ENCODE peak calls at places on chromosome 13, in eight cellular contexts. I is mucosa of descending colon; S is cardiac muscle cell; W is CD8-positive, alpha-beta T cell; T is HL-60; E is pancreas; N is AG09309; U is brain microvascular endothelial cell. L is an unnamed sample.

GRCh38 chr13:46062190-46062589 is 9.6 kb upstream of the ZC3H13 start:
- DNase-seq in I (no peak), S (no peak), W (no peak), T (no peak), E (no peak), N (peak), U (peak), L (peak)

GRCh38 chr13:22428188-22428828 is 752.5 kb upstream of the SGCG start:
- DNase-seq in I (no peak), S (peak), W (no peak), T (no peak), E (no peak), N (no peak), U (no peak), L (peak)

GRCh38 chr13:25502551-25502950 is 130.8 kb downstream of the ATP8A2 start:
- DNase-seq in I (no peak), S (no peak), W (no peak), T (no peak), E (no peak), N (no peak), U (no peak), L (no peak)

GRCh38 chr13:18954254-18954653 is 227.4 kb downstream of the TUBA3C start:
- DNase-seq in I (no peak), S (no peak), W (no peak), T (no peak), E (no peak), N (no peak), U (no peak), L (no peak)

GRCh38 chr13:22252281-22252830 is 581.5 kb downstream of the FGF9 start:
- DNase-seq in I (no peak), S (no peak), W (no peak), T (no peak), E (no peak), N (no peak), U (no peak), L (no peak)

GRCh38 chr13:100611678-100612492 is 23.3 kb upstream of the GGACT start:
- DNase-seq in I (no peak), S (no peak), W (peak), T (no peak), E (no peak), N (no peak), U (no peak), L (no peak)

GRCh38 chr13:79674765-79675515 is 194.0 kb downstream of the NDFIP2 start:
- DNase-seq in I (no peak), S (no peak), W (no peak), T (no peak), E (no peak), N (no peak), U (no peak), L (no peak)

GRCh38 chr13:106182404-106182803 is 353.1 kb downstream of the EFNB2 start:
- DNase-seq in I (no peak), S (no peak), W (no peak), T (peak), E (no peak), N (peak), U (peak), L (peak)

GRCh38 chr13:34805347-34805746 is 136.7 kb upstream of the NBEA start:
- DNase-seq in I (no peak), S (no peak), W (no peak), T (no peak), E (no peak), N (no peak), U (no peak), L (no peak)

GRCh38 chr13:100913143-100913542 is 238.5 kb upstream of the TMTC4 start:
- DNase-seq in I (no peak), S (no peak), W (no peak), T (no peak), E (no peak), N (no peak), U (no peak), L (no peak)

GRCh38 chr13:36275190-36276002 is 22.2 kb downstream of the CCDC169 start:
- DNase-seq in I (no peak), S (peak), W (no peak), T (no peak), E (no peak), N (peak), U (peak), L (peak)

GRCh38 chr13:42116225-42116624 is 67.8 kb downstream of the DGKH start:
- DNase-seq in I (no peak), S (no peak), W (no peak), T (no peak), E (no peak), N (no peak), U (no peak), L (peak)

GRCh38 chr13:31749929-31750328 is 10.6 kb downstream of the RXFP2 start:
- DNase-seq in I (no peak), S (no peak), W (no peak), T (no peak), E (no peak), N (peak), U (peak), L (peak)

GRCh38 chr13:45055198-45055901 is 65.0 kb upstream of the GTF2F2 start:
- DNase-seq in I (no peak), S (no peak), W (no peak), T (peak), E (no peak), N (peak), U (peak), L (peak)

GRCh38 chr13:28401303-28402056 is 93.4 kb downstream of the FLT1 start:
- DNase-seq in I (no peak), S (no peak), W (no peak), T (peak), E (no peak), N (peak), U (peak), L (peak)

GRCh38 chr13:108176685-108177274 is 38.6 kb downstream of the LIG4 start:
- DNase-seq in I (no peak), S (peak), W (peak), T (no peak), E (peak), N (no peak), U (peak), L (peak)

GRCh38 chr13:20174656-20175405 is 14.0 kb upstream of the GJA3 start:
- DNase-seq in I (peak), S (no peak), W (peak), T (peak), E (peak), N (peak), U (peak), L (peak)

GRCh38 chr13:28459911-28460310 is 35.0 kb downstream of the FLT1 start:
- DNase-seq in I (no peak), S (no peak), W (no peak), T (no peak), E (no peak), N (no peak), U (no peak), L (no peak)

GRCh38 chr13:95201814-95202521 is 99.3 kb downstream of the ABCC4 start:
- DNase-seq in I (no peak), S (no peak), W (no peak), T (no peak), E (no peak), N (no peak), U (peak), L (peak)

GRCh38 chr13:100818706-100819105 is 144.1 kb upstream of the TMTC4 start:
- DNase-seq in I (no peak), S (no peak), W (no peak), T (no peak), E (no peak), N (no peak), U (no peak), L (peak)

GRCh38 chr13:26011996-26012688 is 39.7 kb downstream of the SHISA2 start:
- DNase-seq in I (peak), S (no peak), W (peak), T (no peak), E (no peak), N (no peak), U (no peak), L (no peak)

GRCh38 chr13:110391273-110391672 is 84.2 kb downstream of the COL4A2 start:
- DNase-seq in I (no peak), S (no peak), W (no peak), T (no peak), E (no peak), N (no peak), U (peak), L (no peak)
- H3K4me3 ChIP-seq in I (no peak), S (no peak), W (no peak), T (no peak), E (no peak), N (no peak), U (no peak), L (no peak)

DNA sequence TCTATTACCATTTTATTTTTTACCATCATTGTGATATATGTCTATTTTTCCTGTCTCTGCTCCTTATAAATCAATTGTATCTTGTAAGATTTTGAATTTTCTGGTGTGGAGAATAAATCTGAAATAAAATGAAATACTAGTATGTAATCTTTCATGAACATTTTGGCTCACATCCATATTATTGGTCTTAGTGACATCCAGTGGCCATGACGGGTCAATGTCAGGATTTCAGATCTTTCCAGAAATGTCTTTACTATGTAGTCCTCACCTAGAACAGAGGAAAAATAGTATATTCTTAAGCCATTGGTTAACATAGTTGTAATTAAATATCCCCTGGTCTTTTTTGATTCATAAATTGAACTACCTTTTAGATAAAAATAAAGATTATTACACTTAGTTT is 109.8 kb upstream of the GPC6 start:
- DNase-seq in I (no peak), S (no peak), W (no peak), T (no peak), E (no peak), N (no peak), U (no peak), L (peak)
- TF ChIP-seq CTCF in I (no peak), S (no peak), W (no peak), T (no peak), E (no peak), N (no peak), U (peak), L (no peak)

GRCh38 chr13:98957731-98958442 is 20.0 kb downstream of the DOCK9 start:
- DNase-seq in I (no peak), S (no peak), W (no peak), T (no peak), E (no peak), N (no peak), U (no peak), L (no peak)
- H3K4me3 ChIP-seq in I (no peak), S (no peak), W (no peak), T (no peak), E (no peak), N (no peak), U (no peak), L (no peak)

GRCh38 chr13:97212540-97213146 is 9.5 kb upstream of the MBNL2 start:
- DNase-seq in I (no peak), S (no peak), W (no peak), T (no peak), E (no peak), N (no peak), U (peak), L (peak)
- TF ChIP-seq CTCF in I (no peak), S (peak), W (no peak), T (peak), E (peak), N (peak), U (peak), L (peak)

GRCh38 chr13:33679658-33680012 is 138.3 kb upstream of the RFC3 start:
- DNase-seq in I (no peak), S (no peak), W (no peak), T (no peak), E (no peak), N (no peak), U (no peak), L (no peak)
- H3K4me3 ChIP-seq in I (no peak), S (no peak), W (no peak), T (peak), E (no peak), N (no peak), U (no peak), L (no peak)

GRCh38 chr13:39663508-39663907 is 8.0 kb downstream of the COG6 start:
- DNase-seq in I (no peak), S (no peak), W (no peak), T (no peak), E (no peak), N (no peak), U (no peak), L (no peak)

GRCh38 chr13:39665763-39666162 is 10.3 kb downstream of the COG6 start:
- DNase-seq in I (no peak), S (no peak), W (no peak), T (no peak), E (no peak), N (no peak), U (no peak), L (no peak)

GRCh38 chr13:39663958-39664357 is 8.5 kb downstream of the COG6 start:
- DNase-seq in I (no peak), S (no peak), W (no peak), T (no peak), E (no peak), N (no peak), U (no peak), L (no peak)
- TF ChIP-seq CTCF in I (no peak), S (no peak), W (no peak), T (no peak), E (no peak), N (no peak), U (no peak), L (no peak)

DNA sequence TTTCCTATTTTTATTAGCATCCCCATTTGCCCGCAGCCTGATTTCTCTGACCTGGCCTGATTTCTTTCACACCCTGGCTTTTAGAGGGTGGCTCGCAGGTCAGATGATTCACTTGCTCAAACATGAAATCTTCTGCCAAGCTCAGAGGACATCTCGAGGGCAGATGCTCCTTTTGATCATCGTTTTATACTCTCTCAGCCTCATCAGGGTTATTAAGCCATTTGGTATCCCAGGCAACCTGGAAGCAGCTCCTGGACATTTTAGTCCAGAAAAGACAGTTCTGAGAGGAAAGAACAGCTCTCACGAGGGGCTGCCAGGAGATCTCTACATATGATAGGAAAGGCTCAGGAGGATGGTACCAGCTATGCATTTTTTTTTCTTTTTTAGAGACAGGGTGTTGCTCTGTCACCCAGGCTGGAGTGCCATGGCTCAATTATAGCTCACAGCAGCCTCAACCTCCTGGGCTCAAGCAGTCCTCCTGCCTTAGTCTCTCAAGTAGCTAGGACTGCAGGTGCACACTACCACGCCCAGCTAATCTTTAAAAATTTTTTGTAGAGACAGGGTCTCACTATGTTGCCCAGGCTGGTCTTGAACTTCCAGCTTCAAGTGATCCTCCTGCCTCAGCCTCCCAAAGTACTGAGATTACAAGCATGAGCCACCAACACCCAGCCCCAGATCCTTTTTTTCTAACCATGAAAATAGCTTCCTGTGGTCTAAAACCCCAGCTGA is 165.4 kb downstream of the KATNAL1 start:
- DNase-seq in I (no peak), S (no peak), W (no peak), T (no peak), E (no peak), N (no peak), U (no peak), L (no peak)
- H3K4me3 ChIP-seq in I (no peak), S (no peak), W (no peak), T (no peak), E (no peak), N (no peak), U (no peak), L (no peak)